ENCODE peak calls at places on chromosomes 7 and 10, in nine cellular contexts. One of them, this sample, is unnamed.

GRCh38 chr10:76329891-76330575 is 898.6 kb downstream of the LRMDA start:
- DNase-seq in MM.1S: no peak
- DNase-seq in Peyer's patch: no peak
- DNase-seq in thoracic aorta: no peak
- DNase-seq in psoas muscle: no peak
- DNase-seq in OCI-LY7: no peak
- DNase-seq in right lobe of liver: no peak
- DNase-seq in IMR-90: peak; percentile 62
- DNase-seq in heart left ventricle: no peak
- DNase-seq in this sample: no peak

GRCh38 chr10:129614341-129614740 is 147.3 kb downstream of the MGMT start:
- DNase-seq in psoas muscle: no peak
- DNase-seq in heart left ventricle: no peak
- DNase-seq in thoracic aorta: no peak
- DNase-seq in right lobe of liver: no peak
- DNase-seq in OCI-LY7: no peak
- DNase-seq in MM.1S: no peak
- DNase-seq in IMR-90: no peak
- DNase-seq in Peyer's patch: no peak
- DNase-seq in this sample: no peak

GRCh38 chr10:14667270-14667669 is 107.4 kb downstream of the FAM107B start:
- DNase-seq in heart left ventricle: no peak
- DNase-seq in IMR-90: no peak
- DNase-seq in Peyer's patch: no peak
- DNase-seq in thoracic aorta: no peak
- DNase-seq in right lobe of liver: no peak
- DNase-seq in MM.1S: no peak
- DNase-seq in OCI-LY7: no peak
- DNase-seq in psoas muscle: no peak
- DNase-seq in this sample: no peak

GRCh38 chr7:135980665-135981180 is 3.6 kb upstream of the MTPN start:
- DNase-seq in OCI-LY7: peak; percentile 82
- DNase-seq in IMR-90: peak; percentile 39
- DNase-seq in right lobe of liver: no peak
- DNase-seq in thoracic aorta: no peak
- DNase-seq in heart left ventricle: no peak
- DNase-seq in Peyer's patch: peak; percentile 82
- DNase-seq in MM.1S: peak; percentile 97
- DNase-seq in psoas muscle: no peak
- DNase-seq in this sample: no peak

GRCh38 chr7:134905375-134905774 is 80.9 kb upstream of the AGBL3 start:
- DNase-seq in OCI-LY7: no peak
- DNase-seq in IMR-90: peak; percentile 96
- DNase-seq in Peyer's patch: no peak
- DNase-seq in psoas muscle: peak; percentile 46
- DNase-seq in heart left ventricle: peak; percentile 77
- DNase-seq in MM.1S: no peak
- DNase-seq in thoracic aorta: peak; percentile 69
- DNase-seq in right lobe of liver: peak; percentile 51
- DNase-seq in this sample: no peak

GRCh38 chr10:106089855-106090254 is 1074.7 kb downstream of the SORCS1 start:
- DNase-seq in MM.1S: peak; percentile 57
- DNase-seq in right lobe of liver: no peak
- DNase-seq in thoracic aorta: no peak
- DNase-seq in psoas muscle: no peak
- DNase-seq in OCI-LY7: no peak
- DNase-seq in IMR-90: no peak
- DNase-seq in Peyer's patch: no peak
- DNase-seq in heart left ventricle: no peak
- DNase-seq in this sample: no peak

GRCh38 chr7:16918288-16918895 is 36.6 kb upstream of the AGR3 start:
- DNase-seq in thoracic aorta: no peak
- DNase-seq in heart left ventricle: no peak
- DNase-seq in right lobe of liver: no peak
- DNase-seq in Peyer's patch: no peak
- DNase-seq in OCI-LY7: peak; percentile 36
- DNase-seq in psoas muscle: no peak
- DNase-seq in IMR-90: peak; percentile 64
- DNase-seq in MM.1S: peak; percentile 52
- DNase-seq in this sample: no peak

GRCh38 chr7:82506702-82507101 is 63.1 kb upstream of the CACNA2D1 start:
- DNase-seq in Peyer's patch: no peak
- DNase-seq in IMR-90: peak; percentile 62
- DNase-seq in psoas muscle: peak; percentile 39
- DNase-seq in MM.1S: no peak
- DNase-seq in OCI-LY7: no peak
- DNase-seq in heart left ventricle: peak; percentile 41
- DNase-seq in right lobe of liver: no peak
- DNase-seq in thoracic aorta: peak; percentile 14
- DNase-seq in this sample: peak; percentile 65

GRCh38 chr10:9875353-9875752 is 1142.3 kb upstream of the CELF2 start:
- DNase-seq in heart left ventricle: no peak
- DNase-seq in MM.1S: no peak
- DNase-seq in OCI-LY7: no peak
- DNase-seq in psoas muscle: no peak
- DNase-seq in Peyer's patch: no peak
- DNase-seq in thoracic aorta: no peak
- DNase-seq in IMR-90: no peak
- DNase-seq in right lobe of liver: no peak
- DNase-seq in this sample: no peak

GRCh38 chr7:19177269-19177668 is 32.0 kb upstream of the FERD3L start:
- DNase-seq in thoracic aorta: no peak
- DNase-seq in Peyer's patch: no peak
- DNase-seq in IMR-90: no peak
- DNase-seq in right lobe of liver: no peak
- DNase-seq in OCI-LY7: no peak
- DNase-seq in heart left ventricle: no peak
- DNase-seq in psoas muscle: no peak
- DNase-seq in MM.1S: no peak
- DNase-seq in this sample: no peak

GRCh38 chr10:7250236-7250635 is 160.6 kb downstream of the SFMBT2 start:
- DNase-seq in heart left ventricle: no peak
- DNase-seq in IMR-90: no peak
- DNase-seq in Peyer's patch: no peak
- DNase-seq in psoas muscle: no peak
- DNase-seq in OCI-LY7: no peak
- DNase-seq in thoracic aorta: no peak
- DNase-seq in right lobe of liver: no peak
- DNase-seq in MM.1S: no peak
- DNase-seq in this sample: no peak

GRCh38 chr10:128543186-128543585 is 417.0 kb upstream of the MKI67 start:
- DNase-seq in psoas muscle: no peak
- DNase-seq in Peyer's patch: no peak
- DNase-seq in heart left ventricle: no peak
- DNase-seq in MM.1S: no peak
- DNase-seq in thoracic aorta: no peak
- DNase-seq in IMR-90: no peak
- DNase-seq in OCI-LY7: no peak
- DNase-seq in right lobe of liver: no peak
- DNase-seq in this sample: no peak

GRCh38 chr10:70183304-70183703 is 13.0 kb upstream of the SAR1A start:
- DNase-seq in OCI-LY7: no peak
- DNase-seq in MM.1S: no peak
- DNase-seq in heart left ventricle: no peak
- DNase-seq in thoracic aorta: no peak
- DNase-seq in Peyer's patch: no peak
- DNase-seq in IMR-90: no peak
- DNase-seq in psoas muscle: no peak
- DNase-seq in right lobe of liver: no peak
- DNase-seq in this sample: no peak

GRCh38 chr7:155306677-155307470 is 9.2 kb downstream of the INSIG1 start:
- DNase-seq in Peyer's patch: no peak
- DNase-seq in thoracic aorta: no peak
- DNase-seq in psoas muscle: no peak
- DNase-seq in OCI-LY7: no peak
- DNase-seq in IMR-90: no peak
- DNase-seq in MM.1S: no peak
- DNase-seq in heart left ventricle: no peak
- DNase-seq in right lobe of liver: peak; percentile 89
- DNase-seq in this sample: peak; percentile 68
- H3K27ac ChIP-seq in Peyer's patch: no peak overlapping the region
- H3K27ac ChIP-seq in thoracic aorta: no peak overlapping the region
- H3K27ac ChIP-seq in psoas muscle: no peak overlapping the region
- H3K27ac ChIP-seq in OCI-LY7: no peak overlapping the region
- H3K27ac ChIP-seq in IMR-90: no peak overlapping the region
- H3K27ac ChIP-seq in MM.1S: no peak overlapping the region
- H3K27ac ChIP-seq in heart left ventricle: no peak overlapping the region
- H3K27ac ChIP-seq in right lobe of liver: peak overlapping the region; percentile 63
- H3K27ac ChIP-seq in this sample: peak overlapping the region; percentile 61

GRCh38 chr7:140643416-140643815 is 2.8 kb upstream of the DENND2A start:
- DNase-seq in right lobe of liver: no peak
- DNase-seq in IMR-90: no peak
- DNase-seq in psoas muscle: no peak
- DNase-seq in Peyer's patch: no peak
- DNase-seq in thoracic aorta: no peak
- DNase-seq in OCI-LY7: no peak
- DNase-seq in MM.1S: no peak
- DNase-seq in heart left ventricle: no peak
- DNase-seq in this sample: no peak

GRCh38 chr7:140646931-140647647 is 6.5 kb upstream of the DENND2A start:
- DNase-seq in right lobe of liver: no peak
- DNase-seq in IMR-90: peak; percentile 37
- DNase-seq in OCI-LY7: peak; percentile 74
- DNase-seq in psoas muscle: no peak
- DNase-seq in thoracic aorta: no peak
- DNase-seq in Peyer's patch: peak; percentile 63
- DNase-seq in heart left ventricle: no peak
- DNase-seq in MM.1S: peak; percentile 57
- DNase-seq in this sample: no peak

GRCh38 chr7:140640727-140641531 is at the start of gene DENND2A:
- DNase-seq in MM.1S: no peak
- DNase-seq in OCI-LY7: no peak
- DNase-seq in psoas muscle: peak; percentile 80
- DNase-seq in Peyer's patch: peak; percentile 28
- DNase-seq in heart left ventricle: peak; percentile 83
- DNase-seq in thoracic aorta: no peak
- DNase-seq in right lobe of liver: no peak
- DNase-seq in IMR-90: peak; percentile 76
- DNase-seq in this sample: peak; percentile 43

GRCh38 chr7:140641532-140642191 is 1.0 kb upstream of the DENND2A start:
- DNase-seq in heart left ventricle: no peak
- DNase-seq in IMR-90: no peak
- DNase-seq in psoas muscle: no peak
- DNase-seq in OCI-LY7: no peak
- DNase-seq in MM.1S: no peak
- DNase-seq in Peyer's patch: no peak
- DNase-seq in right lobe of liver: no peak
- DNase-seq in thoracic aorta: no peak
- DNase-seq in this sample: no peak

GRCh38 chr7:140645166-140645565 is 4.6 kb upstream of the DENND2A start:
- DNase-seq in IMR-90: no peak
- DNase-seq in Peyer's patch: no peak
- DNase-seq in OCI-LY7: no peak
- DNase-seq in thoracic aorta: no peak
- DNase-seq in heart left ventricle: no peak
- DNase-seq in right lobe of liver: no peak
- DNase-seq in MM.1S: no peak
- DNase-seq in psoas muscle: no peak
- DNase-seq in this sample: peak; percentile 25
- TF ChIP-seq CTCF in IMR-90: peak; percentile 6
- TF ChIP-seq CTCF in Peyer's patch: no peak
- TF ChIP-seq CTCF in OCI-LY7: peak; percentile 58
- TF ChIP-seq CTCF in thoracic aorta: peak; percentile 15
- TF ChIP-seq CTCF in heart left ventricle: peak; percentile 35
- TF ChIP-seq CTCF in right lobe of liver: no peak
- TF ChIP-seq CTCF in MM.1S: peak; percentile 41
- TF ChIP-seq CTCF in psoas muscle: no peak
- TF ChIP-seq CTCF in this sample: no peak

DNA sequence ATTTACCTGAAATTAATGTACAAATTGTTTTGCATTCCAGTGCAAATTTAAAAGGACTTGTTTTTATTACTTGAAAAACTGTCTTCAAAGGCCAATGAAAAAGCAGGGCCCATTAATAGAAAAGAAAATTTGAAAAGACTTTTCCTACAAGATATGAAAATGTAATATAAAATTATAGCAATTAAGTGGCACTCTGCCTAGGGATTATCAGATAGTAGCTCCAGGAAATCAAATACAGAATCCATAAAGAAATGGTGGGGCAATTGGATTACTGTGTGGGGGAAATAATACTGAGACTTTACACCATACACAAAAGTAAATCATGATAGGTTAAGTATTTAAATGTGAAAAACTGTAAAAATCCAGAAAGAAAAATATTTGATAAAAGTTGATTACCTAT is 89.7 kb downstream of the GLCCI1 start:
- DNase-seq in MM.1S: no peak
- DNase-seq in Peyer's patch: no peak
- DNase-seq in OCI-LY7: no peak
- DNase-seq in IMR-90: no peak
- DNase-seq in psoas muscle: no peak
- DNase-seq in heart left ventricle: no peak
- DNase-seq in thoracic aorta: no peak
- DNase-seq in right lobe of liver: no peak
- DNase-seq in this sample: no peak
- H3K36me3 ChIP-seq in MM.1S: no peaks in the 10 kb centered on the region
- H3K36me3 ChIP-seq in Peyer's patch: no peaks in the 10 kb centered on the region
- H3K36me3 ChIP-seq in OCI-LY7: peaks cover 77% of the 10 kb centered on the region
- H3K36me3 ChIP-seq in IMR-90: peaks cover 5% of the 10 kb centered on the region
- H3K36me3 ChIP-seq in psoas muscle: peaks cover 34% of the 10 kb centered on the region
- H3K36me3 ChIP-seq in heart left ventricle: no peaks in the 10 kb centered on the region
- H3K36me3 ChIP-seq in thoracic aorta: no peaks in the 10 kb centered on the region
- H3K36me3 ChIP-seq in right lobe of liver: no peaks in the 10 kb centered on the region
- H3K36me3 ChIP-seq in this sample: no peaks in the 10 kb centered on the region

GRCh38 chr10:77932016-77932715 is 5.6 kb upstream of the DLG5 start:
- DNase-seq in heart left ventricle: no peak
- DNase-seq in MM.1S: no peak
- DNase-seq in OCI-LY7: no peak
- DNase-seq in IMR-90: no peak
- DNase-seq in psoas muscle: no peak
- DNase-seq in right lobe of liver: no peak
- DNase-seq in thoracic aorta: no peak
- DNase-seq in Peyer's patch: no peak
- DNase-seq in this sample: no peak

GRCh38 chr10:77925795-77926565 is 575 bp downstream of the DLG5 start:
- DNase-seq in OCI-LY7: no peak
- DNase-seq in heart left ventricle: peak; percentile 50
- DNase-seq in Peyer's patch: no peak
- DNase-seq in right lobe of liver: peak; percentile 60
- DNase-seq in MM.1S: peak; percentile 36
- DNase-seq in psoas muscle: peak; percentile 54
- DNase-seq in IMR-90: no peak
- DNase-seq in thoracic aorta: no peak
- DNase-seq in this sample: peak; percentile 68

GRCh38 chr10:77926566-77927342 is at the start of gene DLG5:
- DNase-seq in Peyer's patch: no peak
- DNase-seq in OCI-LY7: no peak
- DNase-seq in psoas muscle: peak; percentile 78
- DNase-seq in MM.1S: peak; percentile 46
- DNase-seq in thoracic aorta: no peak
- DNase-seq in heart left ventricle: peak; percentile 69
- DNase-seq in right lobe of liver: peak; percentile 73
- DNase-seq in IMR-90: peak; percentile 52
- DNase-seq in this sample: peak; percentile 76

GRCh38 chr10:77925410-77925794 is 1.2 kb downstream of the DLG5 start:
- DNase-seq in psoas muscle: no peak
- DNase-seq in heart left ventricle: no peak
- DNase-seq in MM.1S: no peak
- DNase-seq in thoracic aorta: no peak
- DNase-seq in Peyer's patch: no peak
- DNase-seq in right lobe of liver: no peak
- DNase-seq in IMR-90: peak; percentile 45
- DNase-seq in OCI-LY7: no peak
- DNase-seq in this sample: no peak

GRCh38 chr10:77927343-77928256 is 1.0 kb upstream of the DLG5 start:
- DNase-seq in right lobe of liver: no peak
- DNase-seq in heart left ventricle: no peak
- DNase-seq in MM.1S: no peak
- DNase-seq in Peyer's patch: no peak
- DNase-seq in OCI-LY7: no peak
- DNase-seq in psoas muscle: no peak
- DNase-seq in IMR-90: no peak
- DNase-seq in thoracic aorta: no peak
- DNase-seq in this sample: no peak
- H3K27ac ChIP-seq in right lobe of liver: no peak overlapping the region
- H3K27ac ChIP-seq in heart left ventricle: peak overlapping the region; percentile 49
- H3K27ac ChIP-seq in MM.1S: no peak overlapping the region
- H3K27ac ChIP-seq in Peyer's patch: peak overlapping the region; percentile 75
- H3K27ac ChIP-seq in OCI-LY7: no peak overlapping the region
- H3K27ac ChIP-seq in psoas muscle: peak overlapping the region; percentile 84
- H3K27ac ChIP-seq in IMR-90: peak overlapping the region; percentile 10
- H3K27ac ChIP-seq in thoracic aorta: peak overlapping the region; percentile 65
- H3K27ac ChIP-seq in this sample: no peak overlapping the region

This sample was measured in pancreas.